ENCODE peak calls at places on chromosomes 12 and 14, in four cellular contexts. One of them, this sample, is unnamed.
A peak's percentile ranks its signal among the peaks of the same experiment; 100 is the strongest.

GRCh38 chr12:46664771-46665287 is 161.0 kb downstream of the SLC38A4 start:
- DNase-seq in A549: peak; percentile 66
- DNase-seq in H1: no peak
- DNase-seq in stomach: no peak
- DNase-seq in this sample: no peak

GRCh38 chr14:89719371-89720075 is 235.0 kb downstream of the EFCAB11 start:
- DNase-seq in A549: no peak
- DNase-seq in stomach: no peak
- DNase-seq in H1: no peak
- DNase-seq in this sample: no peak

GRCh38 chr12:111347891-111348644 is 20.8 kb downstream of the PHETA1 start:
- DNase-seq in stomach: no peak
- DNase-seq in H1: no peak
- DNase-seq in A549: no peak
- DNase-seq in this sample: no peak

GRCh38 chr12:124994435-124994975 is 1.1 kb downstream of the BRI3BP start:
- DNase-seq in H1: no peak
- DNase-seq in A549: no peak
- DNase-seq in stomach: peak; percentile 51
- DNase-seq in this sample: no peak

GRCh38 chr12:125157177-125157576 is 91.9 kb downstream of the AACS start:
- DNase-seq in A549: no peak
- DNase-seq in H1: no peak
- DNase-seq in stomach: no peak
- DNase-seq in this sample: no peak

GRCh38 chr14:72836085-72836484 is 57.8 kb downstream of the DPF3 start:
- DNase-seq in A549: no peak
- DNase-seq in H1: no peak
- DNase-seq in stomach: no peak
- DNase-seq in this sample: no peak

GRCh38 chr14:72613196-72613974 is 280.5 kb downstream of the DPF3 start:
- DNase-seq in stomach: peak; percentile 80
- DNase-seq in H1: peak; percentile 26
- DNase-seq in A549: no peak
- DNase-seq in this sample: peak; percentile 77

GRCh38 chr14:56374421-56374820 is 205.2 kb upstream of the TMEM260 start:
- DNase-seq in A549: no peak
- DNase-seq in H1: no peak
- DNase-seq in stomach: no peak
- DNase-seq in this sample: no peak

GRCh38 chr12:111168009-111168786 is 200.7 kb downstream of the PHETA1 start:
- DNase-seq in A549: no peak
- DNase-seq in stomach: no peak
- DNase-seq in H1: no peak
- DNase-seq in this sample: no peak

GRCh38 chr14:29421156-29421728 is 506.4 kb downstream of the PRKD1 start:
- DNase-seq in H1: no peak
- DNase-seq in A549: no peak
- DNase-seq in stomach: no peak
- DNase-seq in this sample: no peak

GRCh38 chr12:47812797-47813490 is 6.8 kb downstream of the HDAC7 start:
- DNase-seq in A549: peak; percentile 85
- DNase-seq in stomach: peak; percentile 85
- DNase-seq in H1: peak; percentile 83
- DNase-seq in this sample: peak; percentile 94

GRCh38 chr12:112537710-112538396 is 119.1 kb downstream of the PTPN11 start:
- DNase-seq in stomach: no peak
- DNase-seq in A549: no peak
- DNase-seq in H1: no peak
- DNase-seq in this sample: no peak

GRCh38 chr14:94394594-94395305 is 6.3 kb upstream of the SERPINA1 start:
- DNase-seq in A549: no peak
- DNase-seq in H1: no peak
- DNase-seq in stomach: no peak
- DNase-seq in this sample: no peak

GRCh38 chr12:64733857-64734256 is 25.3 kb downstream of the GNS start:
- DNase-seq in stomach: no peak
- DNase-seq in A549: peak; percentile 28
- DNase-seq in H1: no peak
- DNase-seq in this sample: no peak

GRCh38 chr14:75479770-75480600 is 42.3 kb upstream of the BATF start:
- DNase-seq in stomach: no peak
- DNase-seq in H1: peak; percentile 51
- DNase-seq in A549: no peak
- DNase-seq in this sample: peak; percentile 24

GRCh38 chr12:12811343-12811742 is 1.8 kb upstream of the DDX47 start:
- DNase-seq in stomach: no peak
- DNase-seq in H1: no peak
- DNase-seq in A549: no peak
- DNase-seq in this sample: no peak

GRCh38 chr12:103632554-103633216 is 45.6 kb downstream of the STAB2 start:
- DNase-seq in H1: peak; percentile 97
- DNase-seq in A549: peak; percentile 52
- DNase-seq in stomach: peak; percentile 78
- DNase-seq in this sample: peak; percentile 66

GRCh38 chr14:69151458-69152180 is 1.3 kb downstream of the DCAF5 start:
- DNase-seq in H1: peak; percentile 92
- DNase-seq in stomach: peak; percentile 76
- DNase-seq in A549: peak; percentile 76
- DNase-seq in this sample: peak; percentile 84

GRCh38 chr14:69153848-69154208 is 909 bp upstream of the DCAF5 start:
- DNase-seq in stomach: no peak
- DNase-seq in A549: no peak
- DNase-seq in H1: no peak
- DNase-seq in this sample: no peak

GRCh38 chr14:69154779-69155178 is 1.9 kb upstream of the DCAF5 start:
- DNase-seq in stomach: peak; percentile 55
- DNase-seq in A549: peak; percentile 65
- DNase-seq in H1: no peak
- DNase-seq in this sample: no peak

GRCh38 chr14:69152181-69152943 is 557 bp downstream of the DCAF5 start:
- DNase-seq in H1: peak; percentile 69
- DNase-seq in A549: no peak
- DNase-seq in stomach: no peak
- DNase-seq in this sample: peak; percentile 68

GRCh38 chr14:69152944-69153847 is at the start of gene DCAF5:
- DNase-seq in A549: peak; percentile 97
- DNase-seq in H1: peak; percentile 82
- DNase-seq in stomach: peak; percentile 95
- DNase-seq in this sample: peak; percentile 97
- TF ChIP-seq POLR2A in A549: peak; percentile 71
- TF ChIP-seq POLR2A in H1: peak; percentile 32
- TF ChIP-seq POLR2A in stomach: no peak
- TF ChIP-seq POLR2A in this sample: no peak

DNA sequence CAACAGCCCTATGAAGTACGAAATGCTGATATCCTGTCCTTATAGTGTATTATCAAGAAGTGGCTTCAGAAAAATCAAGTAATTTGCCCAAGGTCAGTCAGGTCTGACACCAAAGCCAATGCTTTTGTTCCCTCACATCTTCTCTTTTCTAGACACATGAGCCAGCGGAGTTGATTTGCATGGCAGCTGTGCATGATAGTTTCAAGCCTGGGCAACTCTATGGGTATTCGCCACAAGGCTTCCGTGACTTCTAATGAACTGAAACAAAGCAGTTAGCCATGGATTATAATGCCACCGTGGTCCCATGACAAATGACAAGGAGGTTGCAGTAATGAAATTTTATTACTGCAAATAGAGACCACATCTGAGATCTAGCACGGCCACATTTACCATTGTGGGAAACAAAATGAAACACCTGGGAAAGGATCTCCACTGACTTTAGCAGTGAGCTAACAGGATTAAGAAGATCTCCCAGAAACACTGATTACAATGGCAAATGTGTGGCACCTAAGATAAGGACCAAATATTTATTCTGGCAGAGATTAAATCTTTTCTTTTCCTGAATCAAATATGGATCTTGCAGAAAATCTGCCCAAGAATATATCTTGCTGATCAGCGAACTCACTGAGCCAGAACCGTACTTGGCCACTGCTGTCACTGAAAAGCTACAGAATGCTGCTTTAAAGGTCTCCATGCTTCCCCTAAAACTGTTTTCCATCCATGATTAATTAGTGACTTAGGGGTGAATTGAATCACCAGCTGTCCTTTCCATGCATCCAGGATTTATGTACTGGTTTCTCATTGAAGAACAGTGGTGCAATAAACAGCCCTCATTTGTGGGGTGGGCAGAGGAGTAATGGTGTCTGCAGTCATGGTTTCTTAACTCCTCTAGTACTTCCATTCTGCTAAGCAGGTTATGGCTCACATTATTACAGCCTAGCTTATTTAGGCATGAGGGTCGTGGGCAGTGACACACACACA is 551.0 kb downstream of the DIO2 start:
- DNase-seq in A549: no peak
- DNase-seq in stomach: no peak
- DNase-seq in H1: no peak
- DNase-seq in this sample: no peak
- H3K4me1 ChIP-seq in A549: no peaks in the 10 kb centered on the region
- H3K4me1 ChIP-seq in stomach: peaks cover 9% of the 10 kb centered on the region
- H3K4me1 ChIP-seq in H1: no peaks in the 10 kb centered on the region
- H3K4me1 ChIP-seq in this sample: no peaks in the 10 kb centered on the region

GRCh38 chr12:19740472-19741131 is 301.3 kb downstream of the AEBP2 start:
- DNase-seq in stomach: no peak
- DNase-seq in A549: no peak
- DNase-seq in H1: no peak
- DNase-seq in this sample: no peak
- TF ChIP-seq EP300 in stomach: no peak
- TF ChIP-seq EP300 in A549: no peak
- TF ChIP-seq EP300 in H1: no peak
- TF ChIP-seq EP300 in this sample: no peak

GRCh38 chr12:118376089-118377004 is at the start of gene SUDS3:
- DNase-seq in stomach: peak; percentile 95
- DNase-seq in H1: peak; percentile 99
- DNase-seq in A549: peak; percentile 84
- DNase-seq in this sample: peak; percentile 96
- TF ChIP-seq POLR2A in stomach: peak; percentile 4
- TF ChIP-seq POLR2A in H1: peak; percentile 48
- TF ChIP-seq POLR2A in A549: peak; percentile 49
- TF ChIP-seq POLR2A in this sample: no peak

DNA sequence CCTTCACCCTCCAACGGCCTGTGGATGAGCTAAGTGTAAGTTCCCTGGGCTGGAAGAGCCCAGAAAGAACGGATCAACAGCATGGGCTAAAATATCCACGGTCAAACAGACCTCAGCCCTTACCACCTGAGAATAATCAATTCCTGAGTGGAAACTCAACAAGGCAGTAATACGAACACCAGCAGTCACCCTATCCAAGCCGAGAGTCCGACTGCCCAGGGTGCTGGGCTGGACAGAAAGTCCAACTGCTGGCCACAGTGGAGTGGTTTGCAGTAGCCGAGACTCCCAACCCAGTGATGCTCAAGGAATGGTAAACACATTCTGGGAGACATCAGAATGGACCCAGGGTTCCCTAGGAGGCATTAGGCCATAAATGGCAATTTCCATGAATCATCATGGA is 36.8 kb downstream of the ANO2 start:
- DNase-seq in A549: no peak
- DNase-seq in H1: no peak
- DNase-seq in stomach: no peak
- DNase-seq in this sample: no peak
- H3K4me1 ChIP-seq in A549: no peaks in the 10 kb centered on the region
- H3K4me1 ChIP-seq in H1: peaks cover 2% of the 10 kb centered on the region
- H3K4me1 ChIP-seq in stomach: no peaks in the 10 kb centered on the region
- H3K4me1 ChIP-seq in this sample: no peaks in the 10 kb centered on the region

GRCh38 chr14:23483216-23483854 is 13.8 kb downstream of the NGDN start:
- DNase-seq in stomach: no peak
- DNase-seq in H1: peak; percentile 71
- DNase-seq in A549: peak; percentile 60
- DNase-seq in this sample: no peak
- TF ChIP-seq EP300 in stomach: no peak
- TF ChIP-seq EP300 in H1: no peak
- TF ChIP-seq EP300 in A549: no peak
- TF ChIP-seq EP300 in this sample: no peak

DNA sequence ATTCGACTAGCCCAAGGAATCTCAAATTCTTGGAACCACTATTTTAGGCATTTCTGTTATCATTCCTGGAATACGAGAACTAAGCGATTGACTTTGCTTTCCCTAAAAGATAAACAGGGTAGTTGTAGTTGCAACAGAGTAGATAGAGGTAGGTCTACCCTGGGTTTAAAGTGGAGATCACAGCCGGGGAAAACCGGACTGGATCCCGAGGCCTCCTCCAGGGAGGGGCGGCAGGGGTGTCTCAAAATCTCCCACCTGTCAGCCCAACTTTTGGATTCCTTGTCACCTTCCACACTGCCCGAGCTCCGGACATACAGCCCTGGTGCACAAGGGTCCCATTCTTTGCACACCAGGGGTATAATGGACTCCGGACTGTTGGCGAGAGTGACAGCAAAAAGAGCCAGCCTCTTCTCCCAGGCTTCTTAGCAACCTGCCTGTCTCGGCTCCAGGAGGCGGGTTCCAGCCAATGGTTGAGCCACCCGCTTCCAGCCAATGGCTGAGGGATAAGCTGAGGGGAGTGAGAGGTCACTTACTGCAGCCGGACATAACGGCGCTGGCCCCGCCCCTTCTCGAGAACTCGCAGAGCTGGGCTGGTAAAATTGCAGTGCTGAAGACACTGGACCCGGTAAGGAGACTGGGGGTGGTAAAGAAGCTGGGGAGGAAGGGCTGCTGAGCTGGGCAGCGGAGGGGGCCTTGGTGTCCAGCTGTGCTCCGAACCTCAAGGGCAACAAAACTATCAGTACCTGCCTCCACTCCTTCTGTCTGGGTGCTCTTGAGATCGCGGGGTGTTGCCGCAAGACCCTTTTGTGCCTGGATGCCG is at the start of gene SUOX:
- DNase-seq in H1: peak; percentile 90
- DNase-seq in stomach: peak; percentile 97
- DNase-seq in A549: peak; percentile 100
- DNase-seq in this sample: peak; percentile 98
- TF ChIP-seq POLR2A in H1: peak; percentile 80
- TF ChIP-seq POLR2A in stomach: no peak
- TF ChIP-seq POLR2A in A549: peak; percentile 55
- TF ChIP-seq POLR2A in this sample: no peak

GRCh38 chr12:108839890-108840230 is 17.5 kb downstream of the SSH1 start:
- DNase-seq in H1: no peak
- DNase-seq in A549: no peak
- DNase-seq in stomach: no peak
- DNase-seq in this sample: no peak
- H3K4me1 ChIP-seq in H1: peaks cover 14% of the 10 kb centered on the region
- H3K4me1 ChIP-seq in A549: peaks cover 53% of the 10 kb centered on the region
- H3K4me1 ChIP-seq in stomach: peaks cover 84% of the 10 kb centered on the region
- H3K4me1 ChIP-seq in this sample: peaks cover 55% of the 10 kb centered on the region